ENCODE peak calls at places on chromosomes 2 and 18, in six cellular contexts. One of them, this sample, is unnamed.

GRCh38 chr2:5657216-5657615 is 35.0 kb upstream of the SOX11 start:
- DNase-seq in A549: no peak
- DNase-seq in tibial artery: no peak
- DNase-seq in HCT116: no peak
- DNase-seq in IMR-90: no peak
- DNase-seq in lower lobe of right lung: no peak
- DNase-seq in this sample: no peak

GRCh38 chr2:241546771-241547498 is 11.6 kb upstream of the BOK start:
- DNase-seq in A549: no peak
- DNase-seq in tibial artery: no peak
- DNase-seq in HCT116: no peak
- DNase-seq in IMR-90: peak; percentile 93
- DNase-seq in lower lobe of right lung: no peak
- DNase-seq in this sample: peak; percentile 79

GRCh38 chr2:181575024-181575649 is 81.8 kb downstream of the CERKL start:
- DNase-seq in A549: no peak
- DNase-seq in tibial artery: no peak
- DNase-seq in HCT116: no peak
- DNase-seq in IMR-90: no peak
- DNase-seq in lower lobe of right lung: no peak
- DNase-seq in this sample: no peak

GRCh38 chr2:187390891-187391290 is 57.2 kb downstream of the CALCRL start:
- DNase-seq in A549: peak; percentile 13
- DNase-seq in tibial artery: no peak
- DNase-seq in HCT116: peak; percentile 15
- DNase-seq in IMR-90: peak; percentile 87
- DNase-seq in lower lobe of right lung: no peak
- DNase-seq in this sample: peak; percentile 13

GRCh38 chr2:37414470-37414949 is 70.1 kb downstream of the QPCT start:
- DNase-seq in A549: peak; percentile 69
- DNase-seq in tibial artery: no peak
- DNase-seq in HCT116: peak; percentile 42
- DNase-seq in IMR-90: peak; percentile 81
- DNase-seq in lower lobe of right lung: no peak
- DNase-seq in this sample: peak; percentile 74

GRCh38 chr2:120886967-120887672 is 151.5 kb downstream of the GLI2 start:
- DNase-seq in A549: no peak
- DNase-seq in tibial artery: no peak
- DNase-seq in HCT116: no peak
- DNase-seq in IMR-90: no peak
- DNase-seq in lower lobe of right lung: peak; percentile 44
- DNase-seq in this sample: no peak

GRCh38 chr2:28366496-28367282 is 26.0 kb upstream of the FOSL2 start:
- DNase-seq in A549: no peak
- DNase-seq in tibial artery: no peak
- DNase-seq in HCT116: no peak
- DNase-seq in IMR-90: no peak
- DNase-seq in lower lobe of right lung: no peak
- DNase-seq in this sample: peak; percentile 96

GRCh38 chr2:128396500-128396891 is 77.8 kb upstream of the HS6ST1 start:
- DNase-seq in A549: no peak
- DNase-seq in tibial artery: peak; percentile 20
- DNase-seq in HCT116: no peak
- DNase-seq in IMR-90: peak; percentile 11
- DNase-seq in lower lobe of right lung: no peak
- DNase-seq in this sample: no peak

GRCh38 chr2:31442376-31442775 is 27.8 kb upstream of the XDH start:
- DNase-seq in A549: no peak
- DNase-seq in tibial artery: no peak
- DNase-seq in HCT116: no peak
- DNase-seq in IMR-90: no peak
- DNase-seq in lower lobe of right lung: no peak
- DNase-seq in this sample: no peak

GRCh38 chr2:197273485-197273884 is 37.1 kb downstream of the ANKRD44 start:
- DNase-seq in A549: no peak
- DNase-seq in tibial artery: no peak
- DNase-seq in HCT116: no peak
- DNase-seq in IMR-90: no peak
- DNase-seq in lower lobe of right lung: peak; percentile 62
- DNase-seq in this sample: no peak

GRCh38 chr2:238913931-238914647 is 66.2 kb downstream of the TWIST2 start:
- DNase-seq in A549: no peak
- DNase-seq in tibial artery: peak; percentile 58
- DNase-seq in HCT116: no peak
- DNase-seq in IMR-90: no peak
- DNase-seq in lower lobe of right lung: no peak
- DNase-seq in this sample: no peak

GRCh38 chr18:44946529-44947113 is 265.9 kb downstream of the SETBP1 start:
- DNase-seq in A549: no peak
- DNase-seq in tibial artery: no peak
- DNase-seq in HCT116: no peak
- DNase-seq in IMR-90: no peak
- DNase-seq in lower lobe of right lung: no peak
- DNase-seq in this sample: no peak

GRCh38 chr2:190413421-190413820 is 5.3 kb downstream of the MFSD6 start:
- DNase-seq in A549: no peak
- DNase-seq in tibial artery: no peak
- DNase-seq in HCT116: no peak
- DNase-seq in IMR-90: no peak
- DNase-seq in lower lobe of right lung: no peak
- DNase-seq in this sample: no peak
- H3K4me3 ChIP-seq in A549: no peak overlapping the region
- H3K4me3 ChIP-seq in tibial artery: no peak overlapping the region
- H3K4me3 ChIP-seq in HCT116: no peak overlapping the region
- H3K4me3 ChIP-seq in IMR-90: no peak overlapping the region
- H3K4me3 ChIP-seq in lower lobe of right lung: no peak overlapping the region
- H3K4me3 ChIP-seq in this sample: no peak overlapping the region

DNA sequence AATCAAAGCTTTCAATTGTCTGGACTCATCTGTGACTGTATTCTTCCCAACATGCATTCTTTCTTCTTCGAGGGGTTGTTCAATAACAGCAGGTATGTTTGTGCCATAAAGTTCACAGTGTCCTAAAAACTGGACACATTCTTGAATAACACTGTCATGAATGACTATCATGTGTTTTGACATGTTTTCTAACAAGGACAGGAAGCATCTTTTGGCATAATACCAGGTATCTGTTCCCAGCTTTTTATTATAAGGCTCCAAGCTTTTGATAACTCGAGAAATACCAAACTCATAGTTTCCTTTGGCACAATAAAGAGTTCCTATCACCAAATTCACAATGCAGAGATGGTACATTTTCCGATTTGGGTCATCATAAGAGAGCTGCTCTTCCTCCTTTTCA is 224.2 kb downstream of the AGPS start:
- DNase-seq in A549: no peak
- DNase-seq in tibial artery: no peak
- DNase-seq in HCT116: no peak
- DNase-seq in IMR-90: no peak
- DNase-seq in lower lobe of right lung: no peak
- DNase-seq in this sample: no peak
- TF ChIP-seq CTCF in A549: no peak
- TF ChIP-seq CTCF in tibial artery: no peak
- TF ChIP-seq CTCF in HCT116: no peak
- TF ChIP-seq CTCF in IMR-90: no peak
- TF ChIP-seq CTCF in lower lobe of right lung: no peak
- TF ChIP-seq CTCF in this sample: no peak

DNA sequence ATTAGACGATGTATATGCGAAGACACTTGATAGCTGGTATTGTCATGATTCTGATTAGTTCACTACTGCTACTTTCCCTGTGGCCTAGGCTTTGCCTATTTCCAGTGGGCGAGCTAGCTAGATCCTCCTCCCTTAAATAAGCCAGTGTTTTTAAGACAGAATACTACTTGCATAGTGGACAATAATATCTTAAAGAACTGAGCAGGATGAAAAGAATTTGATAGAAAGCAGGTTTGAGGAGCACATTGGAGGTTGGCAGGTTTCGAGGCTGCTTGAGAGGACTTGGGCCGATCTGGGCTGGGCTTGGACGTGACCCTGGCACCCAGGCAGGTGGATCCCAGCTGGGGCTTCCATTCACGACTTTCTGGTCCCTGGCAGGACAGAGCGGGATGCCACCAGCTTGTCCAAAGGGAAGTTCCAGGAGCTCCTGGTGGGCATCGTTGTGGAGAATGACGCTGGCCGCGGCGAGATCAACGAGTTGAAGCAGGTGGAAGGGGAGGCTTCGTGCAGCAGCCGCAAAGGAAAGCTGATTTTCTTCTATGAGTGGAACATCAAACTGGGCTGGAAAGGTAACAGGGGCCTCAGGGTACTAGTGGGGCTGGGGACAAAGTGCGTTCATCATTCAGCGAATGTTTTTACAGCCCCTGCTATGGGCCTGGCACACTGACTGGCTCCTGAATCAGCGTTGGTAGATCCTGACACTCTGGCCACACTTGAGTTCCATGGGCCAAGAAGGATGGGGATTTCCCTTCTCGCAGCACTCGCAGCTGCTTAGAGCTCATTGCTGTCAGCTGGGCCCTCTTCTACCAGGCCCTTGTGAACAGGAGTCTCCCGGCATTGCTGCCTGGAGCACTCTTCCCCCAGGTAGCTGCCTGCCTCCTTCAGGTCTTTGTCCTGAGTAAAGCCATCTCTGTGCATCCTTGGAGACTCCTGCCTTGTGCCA is 16.9 kb downstream of the C2orf74 start:
- DNase-seq in A549: no peak
- DNase-seq in tibial artery: no peak
- DNase-seq in HCT116: no peak
- DNase-seq in IMR-90: peak; percentile 61
- DNase-seq in lower lobe of right lung: peak; percentile 56
- DNase-seq in this sample: peak; percentile 50
- H3K4me3 ChIP-seq in A549: peak overlapping the region; percentile 82
- H3K4me3 ChIP-seq in tibial artery: peak overlapping the region; percentile 82
- H3K4me3 ChIP-seq in HCT116: no peak overlapping the region
- H3K4me3 ChIP-seq in IMR-90: no peak overlapping the region
- H3K4me3 ChIP-seq in lower lobe of right lung: peak overlapping the region; percentile 85
- H3K4me3 ChIP-seq in this sample: peak overlapping the region; percentile 69

GRCh38 chr2:20593072-20594034 is 57.5 kb downstream of the HS1BP3 start:
- DNase-seq in A549: peak; percentile 82
- DNase-seq in tibial artery: peak; percentile 89
- DNase-seq in HCT116: no peak
- DNase-seq in IMR-90: peak; percentile 93
- DNase-seq in lower lobe of right lung: peak; percentile 90
- DNase-seq in this sample: peak; percentile 97
- TF ChIP-seq CTCF in A549: no peak
- TF ChIP-seq CTCF in tibial artery: no peak
- TF ChIP-seq CTCF in HCT116: no peak
- TF ChIP-seq CTCF in IMR-90: no peak
- TF ChIP-seq CTCF in lower lobe of right lung: no peak
- TF ChIP-seq CTCF in this sample: no peak

GRCh38 chr2:200385063-200385635 is 78.7 kb downstream of the SPATS2L start:
- DNase-seq in A549: no peak
- DNase-seq in tibial artery: no peak
- DNase-seq in HCT116: no peak
- DNase-seq in IMR-90: no peak
- DNase-seq in lower lobe of right lung: no peak
- DNase-seq in this sample: no peak

GRCh38 chr2:200380139-200380561 is 73.7 kb downstream of the SPATS2L start:
- DNase-seq in A549: no peak
- DNase-seq in tibial artery: no peak
- DNase-seq in HCT116: no peak
- DNase-seq in IMR-90: peak; percentile 41
- DNase-seq in lower lobe of right lung: no peak
- DNase-seq in this sample: no peak

GRCh38 chr2:200382883-200383282 is 76.4 kb downstream of the SPATS2L start:
- DNase-seq in A549: no peak
- DNase-seq in tibial artery: no peak
- DNase-seq in HCT116: no peak
- DNase-seq in IMR-90: no peak
- DNase-seq in lower lobe of right lung: no peak
- DNase-seq in this sample: peak; percentile 27

GRCh38 chr2:200380833-200381542 is 74.5 kb downstream of the SPATS2L start:
- DNase-seq in A549: no peak
- DNase-seq in tibial artery: no peak
- DNase-seq in HCT116: no peak
- DNase-seq in IMR-90: peak; percentile 81
- DNase-seq in lower lobe of right lung: no peak
- DNase-seq in this sample: peak; percentile 76

DNA sequence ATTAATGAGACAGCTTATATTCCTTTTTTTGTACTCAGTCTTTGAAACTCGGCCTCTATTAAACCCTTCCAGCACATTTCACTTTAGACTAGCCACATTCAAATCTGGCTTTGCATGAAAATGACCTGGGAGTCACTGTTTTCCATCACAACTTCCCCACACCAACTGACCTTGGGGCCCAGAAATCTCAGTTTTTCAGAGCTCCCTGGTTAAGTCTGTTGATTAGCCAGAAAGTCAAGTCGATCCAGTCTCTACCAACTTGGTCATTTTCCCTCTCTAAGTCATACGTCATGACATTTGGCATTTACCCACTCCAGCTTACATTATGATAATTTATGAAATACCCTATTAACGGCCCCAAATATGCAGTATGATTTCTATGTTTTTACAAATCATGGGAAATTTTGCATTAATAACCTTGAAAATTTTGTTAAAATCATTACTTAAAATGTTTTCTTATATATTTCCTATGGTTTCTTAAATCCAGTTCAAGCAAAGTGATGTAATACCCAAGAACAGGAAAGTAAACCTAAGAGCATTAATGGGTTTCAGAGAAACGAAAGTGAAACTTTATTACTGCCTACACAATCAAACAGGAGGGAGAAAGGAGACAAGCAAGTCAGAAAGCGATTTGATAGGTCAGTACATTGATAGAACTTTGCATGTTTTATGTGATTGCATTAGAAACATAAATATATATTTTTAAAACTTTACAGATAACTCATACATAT is 77.1 kb downstream of the SPATS2L start:
- DNase-seq in A549: no peak
- DNase-seq in tibial artery: no peak
- DNase-seq in HCT116: no peak
- DNase-seq in IMR-90: peak; percentile 80
- DNase-seq in lower lobe of right lung: no peak
- DNase-seq in this sample: peak; percentile 92
- H3K4me3 ChIP-seq in A549: peak overlapping the region; percentile 15
- H3K4me3 ChIP-seq in tibial artery: no peak overlapping the region
- H3K4me3 ChIP-seq in HCT116: no peak overlapping the region
- H3K4me3 ChIP-seq in IMR-90: no peak overlapping the region
- H3K4me3 ChIP-seq in lower lobe of right lung: peak overlapping the region; percentile 29
- H3K4me3 ChIP-seq in this sample: peak overlapping the region; percentile 21

This sample was measured in fibroblast of villous mesenchyme.